ENCODE peak calls at places on chromosomes 6 and 20, in nine cellular contexts. One of them, this sample, is unnamed.

GRCh38 chr6:151052021-151052646 is 186.6 kb downstream of the MTHFD1L start:
- DNase-seq in endothelial cell: no peak
- DNase-seq in choroid plexus epithelial cell: no peak
- DNase-seq in cardiac muscle cell: no peak
- DNase-seq in neural progenitor cell: no peak
- DNase-seq in fibroblast of pulmonary artery: no peak
- DNase-seq in kidney epithelial cell: no peak
- DNase-seq in lower lobe of right lung: no peak
- DNase-seq in hepatocyte: no peak
- DNase-seq in this sample: no peak

GRCh38 chr6:26159417-26160273 is 72.4 kb downstream of the HFE start:
- DNase-seq in endothelial cell: no peak
- DNase-seq in choroid plexus epithelial cell: peak
- DNase-seq in cardiac muscle cell: no peak
- DNase-seq in neural progenitor cell: no peak
- DNase-seq in fibroblast of pulmonary artery: peak
- DNase-seq in kidney epithelial cell: no peak
- DNase-seq in lower lobe of right lung: no peak
- DNase-seq in hepatocyte: peak
- DNase-seq in this sample: no peak

GRCh38 chr6:138464085-138464484 is 35.2 kb downstream of the NHSL1 start:
- DNase-seq in endothelial cell: no peak
- DNase-seq in choroid plexus epithelial cell: no peak
- DNase-seq in cardiac muscle cell: no peak
- DNase-seq in neural progenitor cell: no peak
- DNase-seq in fibroblast of pulmonary artery: no peak
- DNase-seq in kidney epithelial cell: no peak
- DNase-seq in lower lobe of right lung: no peak
- DNase-seq in hepatocyte: no peak
- DNase-seq in this sample: no peak

GRCh38 chr6:40692311-40692710 is 105.1 kb upstream of the LRFN2 start:
- DNase-seq in endothelial cell: no peak
- DNase-seq in choroid plexus epithelial cell: no peak
- DNase-seq in cardiac muscle cell: no peak
- DNase-seq in neural progenitor cell: no peak
- DNase-seq in fibroblast of pulmonary artery: no peak
- DNase-seq in kidney epithelial cell: no peak
- DNase-seq in lower lobe of right lung: no peak
- DNase-seq in hepatocyte: no peak
- DNase-seq in this sample: no peak

GRCh38 chr6:55423933-55424332 is 96.7 kb downstream of the GFRAL start:
- DNase-seq in endothelial cell: no peak
- DNase-seq in choroid plexus epithelial cell: no peak
- DNase-seq in cardiac muscle cell: no peak
- DNase-seq in neural progenitor cell: no peak
- DNase-seq in fibroblast of pulmonary artery: no peak
- DNase-seq in kidney epithelial cell: no peak
- DNase-seq in lower lobe of right lung: no peak
- DNase-seq in hepatocyte: no peak
- DNase-seq in this sample: no peak

GRCh38 chr6:129696843-129697242 is 13.1 kb downstream of the ARHGAP18 start:
- DNase-seq in endothelial cell: no peak
- DNase-seq in choroid plexus epithelial cell: no peak
- DNase-seq in cardiac muscle cell: no peak
- DNase-seq in neural progenitor cell: no peak
- DNase-seq in fibroblast of pulmonary artery: no peak
- DNase-seq in kidney epithelial cell: no peak
- DNase-seq in lower lobe of right lung: no peak
- DNase-seq in hepatocyte: no peak
- DNase-seq in this sample: no peak

GRCh38 chr6:129440691-129441090 is 269.3 kb downstream of the ARHGAP18 start:
- DNase-seq in endothelial cell: no peak
- DNase-seq in choroid plexus epithelial cell: peak
- DNase-seq in cardiac muscle cell: peak
- DNase-seq in neural progenitor cell: peak
- DNase-seq in fibroblast of pulmonary artery: peak
- DNase-seq in kidney epithelial cell: no peak
- DNase-seq in lower lobe of right lung: no peak
- DNase-seq in hepatocyte: peak
- DNase-seq in this sample: no peak

GRCh38 chr20:3000852-3001523 is 42.4 kb upstream of the GNRH2 start:
- DNase-seq in endothelial cell: no peak
- DNase-seq in choroid plexus epithelial cell: peak
- DNase-seq in cardiac muscle cell: peak
- DNase-seq in neural progenitor cell: peak
- DNase-seq in fibroblast of pulmonary artery: peak
- DNase-seq in kidney epithelial cell: no peak
- DNase-seq in lower lobe of right lung: no peak
- DNase-seq in hepatocyte: peak
- DNase-seq in this sample: no peak

GRCh38 chr6:116450769-116451740 is 10.1 kb upstream of the CALHM6 start:
- DNase-seq in endothelial cell: peak
- DNase-seq in choroid plexus epithelial cell: no peak
- DNase-seq in cardiac muscle cell: no peak
- DNase-seq in neural progenitor cell: no peak
- DNase-seq in fibroblast of pulmonary artery: no peak
- DNase-seq in kidney epithelial cell: no peak
- DNase-seq in lower lobe of right lung: peak
- DNase-seq in hepatocyte: no peak
- DNase-seq in this sample: no peak

GRCh38 chr20:35093245-35093884 is 758 bp upstream of the TRPC4AP start:
- DNase-seq in endothelial cell: no peak
- DNase-seq in choroid plexus epithelial cell: peak
- DNase-seq in cardiac muscle cell: no peak
- DNase-seq in neural progenitor cell: no peak
- DNase-seq in fibroblast of pulmonary artery: peak
- DNase-seq in kidney epithelial cell: peak
- DNase-seq in lower lobe of right lung: no peak
- DNase-seq in hepatocyte: peak
- DNase-seq in this sample: no peak

GRCh38 chr6:26441977-26442376 is 1.7 kb downstream of the BTN3A3 start:
- DNase-seq in endothelial cell: no peak
- DNase-seq in choroid plexus epithelial cell: no peak
- DNase-seq in cardiac muscle cell: no peak
- DNase-seq in neural progenitor cell: no peak
- DNase-seq in fibroblast of pulmonary artery: no peak
- DNase-seq in kidney epithelial cell: no peak
- DNase-seq in lower lobe of right lung: no peak
- DNase-seq in hepatocyte: no peak
- DNase-seq in this sample: no peak

GRCh38 chr6:3389390-3390167 is 67.3 kb downstream of the SLC22A23 start:
- DNase-seq in endothelial cell: no peak
- DNase-seq in choroid plexus epithelial cell: peak
- DNase-seq in cardiac muscle cell: no peak
- DNase-seq in neural progenitor cell: no peak
- DNase-seq in fibroblast of pulmonary artery: peak
- DNase-seq in kidney epithelial cell: no peak
- DNase-seq in lower lobe of right lung: no peak
- DNase-seq in hepatocyte: no peak
- DNase-seq in this sample: no peak

GRCh38 chr6:42088101-42088591 is 37.8 kb downstream of the TAF8 start:
- DNase-seq in endothelial cell: no peak
- DNase-seq in choroid plexus epithelial cell: peak
- DNase-seq in cardiac muscle cell: no peak
- DNase-seq in neural progenitor cell: no peak
- DNase-seq in fibroblast of pulmonary artery: peak
- DNase-seq in kidney epithelial cell: peak
- DNase-seq in lower lobe of right lung: no peak
- DNase-seq in hepatocyte: no peak
- DNase-seq in this sample: no peak

GRCh38 chr6:42083530-42083929 is 33.2 kb downstream of the TAF8 start:
- DNase-seq in endothelial cell: no peak
- DNase-seq in choroid plexus epithelial cell: no peak
- DNase-seq in cardiac muscle cell: no peak
- DNase-seq in neural progenitor cell: no peak
- DNase-seq in fibroblast of pulmonary artery: no peak
- DNase-seq in kidney epithelial cell: no peak
- DNase-seq in lower lobe of right lung: no peak
- DNase-seq in hepatocyte: no peak
- DNase-seq in this sample: no peak

GRCh38 chr6:42084889-42085288 is 34.6 kb downstream of the TAF8 start:
- DNase-seq in endothelial cell: no peak
- DNase-seq in choroid plexus epithelial cell: peak
- DNase-seq in cardiac muscle cell: no peak
- DNase-seq in neural progenitor cell: no peak
- DNase-seq in fibroblast of pulmonary artery: no peak
- DNase-seq in kidney epithelial cell: no peak
- DNase-seq in lower lobe of right lung: no peak
- DNase-seq in hepatocyte: no peak
- DNase-seq in this sample: no peak

GRCh38 chr6:42086665-42087050 is 36.3 kb downstream of the TAF8 start:
- DNase-seq in endothelial cell: no peak
- DNase-seq in choroid plexus epithelial cell: no peak
- DNase-seq in cardiac muscle cell: no peak
- DNase-seq in neural progenitor cell: no peak
- DNase-seq in fibroblast of pulmonary artery: no peak
- DNase-seq in kidney epithelial cell: no peak
- DNase-seq in lower lobe of right lung: no peak
- DNase-seq in hepatocyte: no peak
- DNase-seq in this sample: no peak

DNA sequence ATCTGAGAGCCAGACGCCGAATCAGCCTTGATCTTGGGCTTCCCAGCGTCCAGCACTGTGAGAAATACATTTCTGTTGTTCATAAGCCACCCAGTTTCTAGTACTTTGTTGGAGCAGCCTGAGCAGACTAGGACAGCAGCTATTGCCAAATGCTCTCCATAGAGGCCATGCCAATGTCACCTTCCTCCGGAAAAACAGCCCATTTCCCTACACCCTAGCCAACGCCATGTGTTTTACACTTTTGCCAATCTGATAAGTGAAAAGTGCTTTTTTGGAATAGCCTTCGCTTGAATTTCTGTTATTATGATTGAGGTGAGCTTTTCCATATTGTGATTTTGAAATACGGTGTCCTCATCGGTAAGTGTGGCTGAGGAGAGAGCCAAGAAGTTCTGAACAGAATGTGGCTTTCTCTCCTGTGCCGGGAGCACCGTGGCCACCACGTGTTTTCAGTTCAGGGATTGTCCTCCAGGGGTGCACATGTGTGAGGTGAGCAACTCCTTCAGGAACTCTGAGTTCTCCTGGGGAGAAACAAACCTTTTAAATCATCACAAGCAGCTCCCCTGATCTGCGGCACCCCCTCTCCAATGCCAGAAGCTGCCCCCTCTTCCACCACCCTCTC is 35.8 kb downstream of the TAF8 start:
- DNase-seq in endothelial cell: no peak
- DNase-seq in choroid plexus epithelial cell: peak
- DNase-seq in cardiac muscle cell: no peak
- DNase-seq in neural progenitor cell: no peak
- DNase-seq in fibroblast of pulmonary artery: no peak
- DNase-seq in kidney epithelial cell: no peak
- DNase-seq in lower lobe of right lung: no peak
- DNase-seq in hepatocyte: no peak
- DNase-seq in this sample: no peak
- TF ChIP-seq CTCF in endothelial cell: peak
- TF ChIP-seq CTCF in choroid plexus epithelial cell: peak
- TF ChIP-seq CTCF in cardiac muscle cell: peak
- TF ChIP-seq CTCF in neural progenitor cell: peak
- TF ChIP-seq CTCF in fibroblast of pulmonary artery: peak
- TF ChIP-seq CTCF in kidney epithelial cell: peak
- TF ChIP-seq CTCF in lower lobe of right lung: no peak
- TF ChIP-seq CTCF in hepatocyte: peak
- TF ChIP-seq CTCF in this sample: peak

GRCh38 chr20:8454137-8454712 is 322.2 kb downstream of the PLCB1 start:
- DNase-seq in endothelial cell: no peak
- DNase-seq in choroid plexus epithelial cell: peak
- DNase-seq in cardiac muscle cell: peak
- DNase-seq in neural progenitor cell: peak
- DNase-seq in fibroblast of pulmonary artery: peak
- DNase-seq in kidney epithelial cell: peak
- DNase-seq in lower lobe of right lung: no peak
- DNase-seq in hepatocyte: peak
- DNase-seq in this sample: no peak
- TF ChIP-seq CTCF in endothelial cell: peak
- TF ChIP-seq CTCF in choroid plexus epithelial cell: peak
- TF ChIP-seq CTCF in cardiac muscle cell: peak
- TF ChIP-seq CTCF in neural progenitor cell: peak
- TF ChIP-seq CTCF in fibroblast of pulmonary artery: peak
- TF ChIP-seq CTCF in kidney epithelial cell: peak
- TF ChIP-seq CTCF in lower lobe of right lung: peak
- TF ChIP-seq CTCF in hepatocyte: peak
- TF ChIP-seq CTCF in this sample: no peak

GRCh38 chr6:157436200-157436943 is 55.4 kb downstream of the ZDHHC14 start:
- DNase-seq in endothelial cell: no peak
- DNase-seq in choroid plexus epithelial cell: no peak
- DNase-seq in cardiac muscle cell: no peak
- DNase-seq in neural progenitor cell: no peak
- DNase-seq in fibroblast of pulmonary artery: no peak
- DNase-seq in kidney epithelial cell: no peak
- DNase-seq in lower lobe of right lung: no peak
- DNase-seq in hepatocyte: no peak
- DNase-seq in this sample: no peak
- TF ChIP-seq CTCF in endothelial cell: no peak
- TF ChIP-seq CTCF in choroid plexus epithelial cell: no peak
- TF ChIP-seq CTCF in cardiac muscle cell: no peak
- TF ChIP-seq CTCF in neural progenitor cell: no peak
- TF ChIP-seq CTCF in fibroblast of pulmonary artery: no peak
- TF ChIP-seq CTCF in kidney epithelial cell: no peak
- TF ChIP-seq CTCF in lower lobe of right lung: no peak
- TF ChIP-seq CTCF in hepatocyte: no peak
- TF ChIP-seq CTCF in this sample: no peak

GRCh38 chr20:62895539-62895938 is 30.8 kb downstream of the DIDO1 start:
- DNase-seq in endothelial cell: no peak
- DNase-seq in choroid plexus epithelial cell: no peak
- DNase-seq in cardiac muscle cell: no peak
- DNase-seq in neural progenitor cell: no peak
- DNase-seq in fibroblast of pulmonary artery: no peak
- DNase-seq in kidney epithelial cell: no peak
- DNase-seq in lower lobe of right lung: peak
- DNase-seq in hepatocyte: no peak
- DNase-seq in this sample: no peak

GRCh38 chr20:62894261-62894660 is 32.0 kb downstream of the DIDO1 start:
- DNase-seq in endothelial cell: no peak
- DNase-seq in choroid plexus epithelial cell: no peak
- DNase-seq in cardiac muscle cell: no peak
- DNase-seq in neural progenitor cell: no peak
- DNase-seq in fibroblast of pulmonary artery: no peak
- DNase-seq in kidney epithelial cell: no peak
- DNase-seq in lower lobe of right lung: peak
- DNase-seq in hepatocyte: no peak
- DNase-seq in this sample: no peak

GRCh38 chr20:62892348-62893304 is 31.0 kb upstream of the TCFL5 start:
- DNase-seq in endothelial cell: no peak
- DNase-seq in choroid plexus epithelial cell: no peak
- DNase-seq in cardiac muscle cell: no peak
- DNase-seq in neural progenitor cell: no peak
- DNase-seq in fibroblast of pulmonary artery: no peak
- DNase-seq in kidney epithelial cell: no peak
- DNase-seq in lower lobe of right lung: peak
- DNase-seq in hepatocyte: no peak
- DNase-seq in this sample: no peak

GRCh38 chr20:62891111-62891510 is 29.5 kb upstream of the TCFL5 start:
- DNase-seq in endothelial cell: no peak
- DNase-seq in choroid plexus epithelial cell: peak
- DNase-seq in cardiac muscle cell: no peak
- DNase-seq in neural progenitor cell: no peak
- DNase-seq in fibroblast of pulmonary artery: peak
- DNase-seq in kidney epithelial cell: no peak
- DNase-seq in lower lobe of right lung: peak
- DNase-seq in hepatocyte: no peak
- DNase-seq in this sample: no peak

GRCh38 chr20:62893700-62894099 is 32.1 kb upstream of the TCFL5 start:
- DNase-seq in endothelial cell: no peak
- DNase-seq in choroid plexus epithelial cell: no peak
- DNase-seq in cardiac muscle cell: no peak
- DNase-seq in neural progenitor cell: peak
- DNase-seq in fibroblast of pulmonary artery: no peak
- DNase-seq in kidney epithelial cell: no peak
- DNase-seq in lower lobe of right lung: peak
- DNase-seq in hepatocyte: no peak
- DNase-seq in this sample: no peak
- TF ChIP-seq CTCF in endothelial cell: peak
- TF ChIP-seq CTCF in choroid plexus epithelial cell: peak
- TF ChIP-seq CTCF in cardiac muscle cell: peak
- TF ChIP-seq CTCF in neural progenitor cell: peak
- TF ChIP-seq CTCF in fibroblast of pulmonary artery: no peak
- TF ChIP-seq CTCF in kidney epithelial cell: no peak
- TF ChIP-seq CTCF in lower lobe of right lung: no peak
- TF ChIP-seq CTCF in hepatocyte: no peak
- TF ChIP-seq CTCF in this sample: no peak

This sample was measured in nephron progenitor cell.